ENCODE peak calls at places on chromosomes 11 and 22, in seven cellular contexts. U is coronary artery, E is tibial nerve, L is cardiac muscle cell, C is H1, N is WERI-Rb-1, D is Panc1. O is an unnamed sample.

GRCh38 chr22:33706100-33706499 is 214.2 kb downstream of the LARGE1 start:
- DNase-seq in C (no peak), D (no peak), U (no peak), L (no peak), N (peak; percentile 25), E (no peak), O (no peak)

GRCh38 chr11:133907216-133907615 is 49.6 kb downstream of the IGSF9B start:
- DNase-seq in L (no peak), E (no peak), C (no peak), U (no peak), N (no peak), D (no peak), O (no peak)

GRCh38 chr11:73520358-73521061 is 77.4 kb downstream of the FAM168A start:
- DNase-seq in D (no peak), N (no peak), L (peak; percentile 28), C (no peak), E (no peak), U (no peak), O (no peak)

GRCh38 chr11:116134450-116134849 is 630.2 kb upstream of the CADM1 start:
- DNase-seq in D (no peak), E (no peak), U (no peak), C (no peak), N (no peak), L (no peak), O (no peak)

GRCh38 chr11:30560345-30561106 is 25.6 kb downstream of the MPPED2 start:
- DNase-seq in L (no peak), N (no peak), E (no peak), U (no peak), D (no peak), C (no peak), O (no peak)

GRCh38 chr11:79487412-79487811 is 46.6 kb upstream of the TENM4 start:
- DNase-seq in D (no peak), N (no peak), U (no peak), L (no peak), E (no peak), C (no peak), O (no peak)

GRCh38 chr22:47013861-47014635 is 251.6 kb downstream of the TBC1D22A start:
- DNase-seq in N (no peak), C (no peak), U (no peak), D (no peak), L (no peak), E (no peak), O (no peak)

GRCh38 chr11:111541209-111542061 is 915 bp downstream of the LAYN start:
- DNase-seq in E (no peak), L (peak; percentile 94), D (no peak), C (no peak), U (peak; percentile 77), N (no peak), O (peak; percentile 63)

GRCh38 chr11:99822846-99823565 is 802.3 kb downstream of the CNTN5 start:
- DNase-seq in U (no peak), D (no peak), N (no peak), E (no peak), C (no peak), L (no peak), O (no peak)

GRCh38 chr22:17369553-17370035 is 334 bp downstream of the CECR2 start:
- DNase-seq in D (no peak), N (peak; percentile 45), E (no peak), U (no peak), C (no peak), L (peak; percentile 60), O (no peak)

GRCh38 chr22:24516301-24516737 is 21.2 kb downstream of the UPB1 start:
- DNase-seq in C (no peak), E (no peak), N (no peak), L (peak; percentile 92), U (no peak), D (no peak), O (peak; percentile 82)

GRCh38 chr11:68796779-68797178 is 44.9 kb downstream of the CPT1A start:
- DNase-seq in C (no peak), N (no peak), L (no peak), D (no peak), E (no peak), U (no peak), O (no peak)

GRCh38 chr22:46797355-46797754 is 34.9 kb downstream of the TBC1D22A start:
- DNase-seq in U (peak; percentile 70), C (no peak), D (no peak), L (peak; percentile 43), N (peak; percentile 39), E (no peak), O (no peak)

GRCh38 chr11:69296890-69297224 is 2.9 kb downstream of the MYEOV start:
- DNase-seq in L (no peak), N (no peak), U (no peak), D (no peak), C (no peak), E (no peak), O (no peak)

GRCh38 chr11:93917673-93918072 is 67.3 kb upstream of the VSTM5 start:
- DNase-seq in L (no peak), C (no peak), N (no peak), E (no peak), U (no peak), D (no peak), O (no peak)

GRCh38 chr11:120667281-120667680 is 155.7 kb downstream of the GRIK4 start:
- DNase-seq in E (no peak), L (peak; percentile 52), N (peak; percentile 78), C (no peak), D (no peak), U (no peak), O (no peak)

GRCh38 chr22:43329061-43329460 is 14.1 kb downstream of the SCUBE1 start:
- DNase-seq in L (no peak), C (no peak), E (no peak), U (no peak), D (no peak), N (no peak), O (no peak)

GRCh38 chr11:16703795-16704194 is 34.7 kb upstream of the C11orf58 start:
- DNase-seq in D (no peak), N (no peak), C (no peak), L (no peak), E (no peak), U (no peak), O (no peak)

GRCh38 chr22:19853879-19854777 is 546 bp downstream of the GNB1L start:
- DNase-seq in N (no peak), C (no peak), E (no peak), D (no peak), U (no peak), L (no peak), O (no peak)

GRCh38 chr22:47550524-47551437 is 788.3 kb downstream of the TBC1D22A start:
- DNase-seq in N (no peak), E (no peak), U (peak; percentile 57), D (no peak), C (no peak), L (no peak), O (no peak)

GRCh38 chr11:58524232-58525036 is 16.5 kb upstream of the OR5B21 start:
- DNase-seq in D (peak; percentile 59), C (no peak), N (peak; percentile 46), L (peak; percentile 92), U (peak; percentile 74), E (peak; percentile 60), O (peak; percentile 80)
- H3K4me3 ChIP-seq in D (no peak overlapping the region), C (no peak overlapping the region), N (no peak overlapping the region), L (no peak overlapping the region), U (peak overlapping the region; percentile 40), E (peak overlapping the region; percentile 10), O (no peak overlapping the region)

GRCh38 chr11:10653242-10653641 is 40.3 kb downstream of the IRAG1 start:
- DNase-seq in D (no peak), L (no peak), N (no peak), U (no peak), E (no peak), C (no peak), O (no peak)

GRCh38 chr11:10655931-10656576 is 37.5 kb downstream of the IRAG1 start:
- DNase-seq in U (no peak), L (no peak), D (no peak), N (no peak), E (no peak), C (no peak), O (no peak)

GRCh38 chr11:10651579-10652361 is 41.8 kb downstream of the IRAG1 start:
- DNase-seq in D (no peak), E (no peak), L (no peak), C (no peak), U (no peak), N (no peak), O (no peak)

GRCh38 chr11:10655227-10655626 is 38.3 kb downstream of the IRAG1 start:
- DNase-seq in E (no peak), C (no peak), L (no peak), U (no peak), D (no peak), N (no peak), O (no peak)

DNA sequence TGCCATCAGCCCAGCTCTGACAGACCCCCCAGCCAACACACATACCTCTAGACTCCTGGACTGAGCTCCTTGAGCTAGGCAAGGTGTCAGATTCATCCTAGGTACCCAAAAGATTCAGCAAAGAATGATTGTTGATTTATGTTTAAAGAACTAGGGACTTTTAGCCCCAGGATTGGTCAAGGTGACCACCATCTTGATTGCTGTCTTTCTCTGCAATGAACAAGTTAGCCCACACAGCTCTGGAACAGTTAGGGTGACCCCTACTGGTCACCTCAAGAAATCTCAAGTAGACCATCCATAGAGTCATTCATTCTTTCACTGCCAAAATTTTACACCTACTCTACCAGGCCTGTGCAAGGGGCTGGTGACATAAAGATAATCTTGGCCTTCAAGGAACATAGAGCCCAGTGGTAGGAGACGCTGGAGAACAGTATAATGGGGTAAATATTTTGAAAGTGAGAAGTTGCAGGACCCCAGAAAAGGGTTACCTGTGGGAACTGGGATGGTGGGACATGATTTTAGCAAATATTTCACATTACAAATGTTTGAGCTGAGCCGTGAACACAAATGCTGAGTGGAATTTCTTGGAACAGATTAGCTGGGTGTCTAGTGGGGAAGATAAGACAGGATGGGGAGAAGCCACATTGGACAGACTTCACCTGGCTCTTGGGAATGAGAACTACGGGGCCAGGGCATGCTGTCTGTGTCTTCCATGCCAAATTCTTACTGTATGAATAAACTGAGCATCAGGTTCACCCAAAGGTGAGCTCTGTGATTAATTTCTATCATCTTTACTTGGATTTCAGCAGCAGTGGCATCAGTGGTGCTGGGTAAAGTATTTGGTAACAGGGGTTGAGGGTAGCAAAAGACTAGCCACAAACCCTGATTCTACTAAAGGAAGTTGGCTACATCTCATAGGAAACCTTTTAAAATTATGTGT is 39.1 kb downstream of the IRAG1 start:
- DNase-seq in U (no peak), D (no peak), N (peak; percentile 29), L (peak; percentile 85), C (no peak), E (no peak), O (no peak)
- TF ChIP-seq CTCF in U (no peak), D (peak; percentile 88), N (peak; percentile 72), L (peak; percentile 69), C (peak; percentile 65), E (peak; percentile 18), O (peak; percentile 60)

DNA sequence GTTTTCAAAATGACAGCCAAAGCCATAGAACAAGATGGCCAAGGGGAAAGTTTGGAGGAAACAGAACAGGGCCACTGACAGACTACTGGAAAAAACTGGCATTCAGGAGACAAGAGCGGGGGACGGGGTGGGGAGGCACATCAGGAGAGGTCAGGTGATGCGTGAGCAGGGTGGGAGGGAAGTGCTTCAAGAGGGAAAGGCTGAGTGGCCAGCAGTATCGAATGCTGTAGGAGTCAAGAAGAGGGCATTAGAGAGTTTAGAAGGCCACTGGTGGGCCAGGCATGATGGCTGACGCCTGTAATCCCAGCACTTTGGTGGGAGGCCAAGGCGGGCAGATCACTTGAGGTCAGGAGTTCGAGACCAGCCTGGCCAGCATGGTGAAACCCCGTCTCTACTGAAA is 8.2 kb downstream of the GTPBP1 start:
- DNase-seq in E (no peak), L (no peak), D (no peak), N (no peak), U (no peak), C (no peak), O (no peak)
- H3K27ac ChIP-seq in E (no peak overlapping the region), L (peak overlapping the region; percentile 93), D (no peak overlapping the region), N (no peak overlapping the region), U (no peak overlapping the region), C (no peak overlapping the region), O (no peak overlapping the region)

GRCh38 chr22:50303515-50303847 is 4.0 kb downstream of the PLXNB2 start:
- DNase-seq in U (no peak), E (no peak), C (no peak), D (no peak), N (no peak), L (no peak), O (no peak)
- H3K4me3 ChIP-seq in U (peak overlapping the region; percentile 96), E (no peak overlapping the region), C (no peak overlapping the region), D (no peak overlapping the region), N (no peak overlapping the region), L (no peak overlapping the region), O (no peak overlapping the region)